ENCODE peak calls at places on chromosomes 7 and 10, in eight cellular contexts. W is H54, S is amniotic stem cell, D is fibroblast of lung, F is non-pigmented ciliary epithelial cell, Q is NCI-H146, I is ACHN, C is chondrocyte. Z is an unnamed sample.
A peak's percentile ranks its signal among the peaks of the same experiment; 100 is the strongest.

GRCh38 chr7:155665957-155666287 is 21.5 kb downstream of the RBM33 start:
- DNase-seq in W (peak; percentile 22), S (peak; percentile 49), D (peak; percentile 89), F (peak; percentile 49), Q (no peak), I (peak; percentile 83), C (no peak), Z (peak; percentile 59)

GRCh38 chr10:132133449-132134291 is 53.1 kb upstream of the DPYSL4 start:
- DNase-seq in W (no peak), S (no peak), D (no peak), F (no peak), Q (no peak), I (no peak), C (peak; percentile 87), Z (no peak)

GRCh38 chr10:85641479-85641967 is 725.1 kb downstream of the GRID1 start:
- DNase-seq in W (no peak), S (no peak), D (peak; percentile 63), F (no peak), Q (no peak), I (no peak), C (no peak), Z (no peak)

GRCh38 chr10:131641231-131641630 is 259.6 kb upstream of the PPP2R2D start:
- DNase-seq in W (no peak), S (no peak), D (no peak), F (no peak), Q (peak; percentile 7), I (no peak), C (no peak), Z (no peak)

GRCh38 chr10:97116534-97117162 is 69.1 kb downstream of the SLIT1 start:
- DNase-seq in W (no peak), S (no peak), D (no peak), F (no peak), Q (peak; percentile 50), I (no peak), C (no peak), Z (no peak)

GRCh38 chr7:29622335-29623265 is 59.0 kb downstream of the PRR15 start:
- DNase-seq in W (peak; percentile 91), S (peak; percentile 87), D (peak; percentile 96), F (peak; percentile 89), Q (peak; percentile 47), I (peak; percentile 93), C (no peak), Z (peak; percentile 89)

GRCh38 chr10:124040454-124040853 is 52.9 kb downstream of the CHST15 start:
- DNase-seq in W (no peak), S (no peak), D (no peak), F (no peak), Q (no peak), I (no peak), C (no peak), Z (no peak)

GRCh38 chr10:131698986-131699385 is 201.8 kb upstream of the PPP2R2D start:
- DNase-seq in W (no peak), S (no peak), D (no peak), F (no peak), Q (no peak), I (no peak), C (no peak), Z (no peak)

GRCh38 chr7:102933763-102934162 is 21.0 kb downstream of the LRRC17 start:
- DNase-seq in W (no peak), S (peak; percentile 85), D (peak; percentile 97), F (peak; percentile 95), Q (peak; percentile 46), I (no peak), C (no peak), Z (peak; percentile 95)

GRCh38 chr7:70595741-70596574 is 536.0 kb upstream of the GALNT17 start:
- DNase-seq in W (no peak), S (no peak), D (peak; percentile 30), F (no peak), Q (peak; percentile 80), I (no peak), C (no peak), Z (no peak)

GRCh38 chr7:1540391-1541271 is 10.1 kb downstream of the MAFK start:
- DNase-seq in W (no peak), S (no peak), D (no peak), F (no peak), Q (no peak), I (no peak), C (no peak), Z (no peak)

GRCh38 chr7:20327047-20327446 is 3.7 kb upstream of the ITGB8 start:
- DNase-seq in W (no peak), S (no peak), D (peak; percentile 90), F (no peak), Q (no peak), I (peak; percentile 44), C (no peak), Z (no peak)

GRCh38 chr10:83606275-83606674 is 533.0 kb upstream of the GHITM start:
- DNase-seq in W (no peak), S (no peak), D (peak; percentile 46), F (no peak), Q (no peak), I (no peak), C (no peak), Z (no peak)

GRCh38 chr7:44956157-44956766 is 22.6 kb downstream of the MYO1G start:
- DNase-seq in W (no peak), S (no peak), D (no peak), F (no peak), Q (no peak), I (no peak), C (no peak), Z (no peak)

GRCh38 chr10:78025685-78026364 is 3.5 kb downstream of the POLR3A start:
- DNase-seq in W (peak; percentile 69), S (no peak), D (peak; percentile 72), F (no peak), Q (no peak), I (peak; percentile 29), C (no peak), Z (no peak)

GRCh38 chr7:36175872-36176271 is 22.8 kb downstream of the EEPD1 start:
- DNase-seq in W (no peak), S (no peak), D (no peak), F (no peak), Q (no peak), I (no peak), C (no peak), Z (no peak)

GRCh38 chr10:91978585-91978984 is 55.0 kb downstream of the BTAF1 start:
- DNase-seq in W (no peak), S (no peak), D (no peak), F (no peak), Q (no peak), I (no peak), C (no peak), Z (no peak)

GRCh38 chr10:36017141-36017540 is 375.0 kb upstream of the FZD8 start:
- DNase-seq in W (no peak), S (no peak), D (no peak), F (no peak), Q (no peak), I (no peak), C (no peak), Z (no peak)

GRCh38 chr10:19629559-19629958 is 186.7 kb upstream of the PLXDC2 start:
- DNase-seq in W (no peak), S (no peak), D (peak; percentile 50), F (peak; percentile 20), Q (no peak), I (no peak), C (no peak), Z (peak; percentile 27)

GRCh38 chr7:141754939-141755338 is 9.0 kb upstream of the TAS2R3 start:
- DNase-seq in W (no peak), S (no peak), D (peak; percentile 3), F (no peak), Q (peak; percentile 35), I (peak; percentile 66), C (no peak), Z (no peak)

GRCh38 chr7:29988391-29989256 is 977 bp downstream of the SCRN1 start:
- DNase-seq in W (peak; percentile 83), S (peak; percentile 52), D (peak; percentile 88), F (peak; percentile 64), Q (peak; percentile 80), I (peak; percentile 92), C (no peak), Z (no peak)

GRCh38 chr7:18903676-18904075 is 213.8 kb downstream of the TWIST1 start:
- DNase-seq in W (no peak), S (no peak), D (no peak), F (no peak), Q (no peak), I (no peak), C (no peak), Z (no peak)

GRCh38 chr7:50246551-50246950 is 58.0 kb upstream of the IKZF1 start:
- DNase-seq in W (no peak), S (no peak), D (no peak), F (no peak), Q (no peak), I (peak; percentile 6), C (no peak), Z (no peak)

GRCh38 chr10:26432938-26433337 is 5.2 kb upstream of the APBB1IP start:
- DNase-seq in W (no peak), S (no peak), D (peak; percentile 23), F (no peak), Q (no peak), I (no peak), C (no peak), Z (peak; percentile 39)

GRCh38 chr7:12715372-12716133 is 28.1 kb downstream of the ARL4A start:
- DNase-seq in W (peak; percentile 58), S (peak; percentile 62), D (peak; percentile 97), F (peak; percentile 98), Q (peak; percentile 85), I (no peak), C (no peak), Z (peak; percentile 84)

Z was measured in AG09309.